ENCODE peak calls at places on chromosomes 2 and 18, in eight cellular contexts. D is colonic mucosa, H is AG10803, R is activated B cell treated with CpG ODN at 0.5 μM for 24 hours, G is heart right ventricle, M is esophagus squamous epithelium, T is stomach, L is fibroblast of mammary gland. B is an unnamed sample.

GRCh38 chr2:163828760-163829159 is 93.0 kb upstream of the FIGN start:
- DNase-seq in D (no peak), H (no peak), R (no peak), G (no peak), M (no peak), T (no peak), L (no peak), B (no peak)

GRCh38 chr2:230054079-230054478 is 14.6 kb downstream of the SLC16A14 start:
- DNase-seq in D (no peak), H (peak), R (no peak), G (no peak), M (no peak), T (no peak), L (peak), B (no peak)

GRCh38 chr2:40113997-40114396 is 334.9 kb upstream of the THUMPD2 start:
- DNase-seq in D (no peak), H (no peak), R (no peak), G (no peak), M (no peak), T (no peak), L (no peak), B (no peak)

GRCh38 chr2:17628349-17629261 is 88.1 kb downstream of the VSNL1 start:
- DNase-seq in D (no peak), H (peak), R (no peak), G (no peak), M (no peak), T (no peak), L (no peak), B (no peak)

GRCh38 chr2:189659734-189660133 is 1.5 kb upstream of the ASNSD1 start:
- DNase-seq in D (no peak), H (no peak), R (no peak), G (no peak), M (no peak), T (no peak), L (no peak), B (no peak)

GRCh38 chr2:46449712-46450111 is 29.7 kb upstream of the TMEM247 start:
- DNase-seq in D (no peak), H (no peak), R (no peak), G (no peak), M (no peak), T (no peak), L (no peak), B (no peak)

GRCh38 chr18:13562494-13563029 is 163.8 kb downstream of the FAM210A start:
- DNase-seq in D (no peak), H (no peak), R (peak), G (no peak), M (no peak), T (no peak), L (no peak), B (no peak)

GRCh38 chr2:223176970-223177369 is 125.0 kb downstream of the KCNE4 start:
- DNase-seq in D (no peak), H (no peak), R (no peak), G (no peak), M (no peak), T (no peak), L (no peak), B (no peak)

GRCh38 chr2:172056293-172056692 is 29.0 kb upstream of the DLX1 start:
- DNase-seq in D (no peak), H (no peak), R (no peak), G (no peak), M (no peak), T (no peak), L (no peak), B (no peak)

GRCh38 chr2:39568561-39569006 is 97.1 kb upstream of the TMEM178A start:
- DNase-seq in D (no peak), H (peak), R (no peak), G (no peak), M (no peak), T (no peak), L (peak), B (no peak)

GRCh38 chr18:12857215-12857924 is 26.7 kb downstream of the PTPN2 start:
- DNase-seq in D (no peak), H (no peak), R (no peak), G (no peak), M (no peak), T (no peak), L (no peak), B (no peak)

GRCh38 chr18:21868770-21869169 is 128.2 kb downstream of the MIB1 start:
- DNase-seq in D (no peak), H (no peak), R (no peak), G (no peak), M (no peak), T (no peak), L (no peak), B (no peak)

GRCh38 chr18:14085770-14086458 is 46.3 kb downstream of the ZNF519 start:
- DNase-seq in D (no peak), H (no peak), R (no peak), G (no peak), M (no peak), T (no peak), L (no peak), B (no peak)

GRCh38 chr2:39380525-39381150 is 56.4 kb downstream of the MAP4K3 start:
- DNase-seq in D (no peak), H (peak), R (no peak), G (no peak), M (no peak), T (no peak), L (peak), B (no peak)

GRCh38 chr2:4938246-4938645 is 753.9 kb upstream of the SOX11 start:
- DNase-seq in D (no peak), H (no peak), R (no peak), G (no peak), M (no peak), T (no peak), L (no peak), B (no peak)

GRCh38 chr2:238493880-238494572 is 67.3 kb downstream of the ASB1 start:
- DNase-seq in D (peak), H (no peak), R (no peak), G (no peak), M (no peak), T (peak), L (no peak), B (no peak)

GRCh38 chr2:163774862-163775261 is 39.1 kb upstream of the FIGN start:
- DNase-seq in D (no peak), H (peak), R (no peak), G (no peak), M (no peak), T (no peak), L (peak), B (peak)

GRCh38 chr2:240255165-240255491 is 114.7 kb upstream of the OTOS start:
- DNase-seq in D (no peak), H (no peak), R (no peak), G (no peak), M (no peak), T (peak), L (no peak), B (no peak)

GRCh38 chr2:33380001-33380609 is 96.3 kb upstream of the RASGRP3 start:
- DNase-seq in D (no peak), H (no peak), R (no peak), G (no peak), M (no peak), T (no peak), L (no peak), B (no peak)

GRCh38 chr18:13577091-13577697 is 149.2 kb downstream of the FAM210A start:
- DNase-seq in D (no peak), H (peak), R (no peak), G (no peak), M (no peak), T (no peak), L (peak), B (no peak)

GRCh38 chr2:74037379-74037860 is 52.7 kb downstream of the TET3 start:
- DNase-seq in D (no peak), H (peak), R (no peak), G (no peak), M (no peak), T (no peak), L (peak), B (no peak)

GRCh38 chr2:101251844-101252407 is 760 bp upstream of the CNOT11 start:
- DNase-seq in D (peak), H (no peak), R (no peak), G (no peak), M (no peak), T (peak), L (no peak), B (peak)

GRCh38 chr2:214715025-214715424 is 94.5 kb downstream of the BARD1 start:
- DNase-seq in D (no peak), H (no peak), R (no peak), G (no peak), M (no peak), T (no peak), L (no peak), B (no peak)

GRCh38 chr2:43387092-43388062 is 161.0 kb upstream of the ZFP36L2 start:
- DNase-seq in D (no peak), H (peak), R (no peak), G (no peak), M (no peak), T (no peak), L (peak), B (no peak)

GRCh38 chr2:136233315-136233714 is 115.4 kb upstream of the CXCR4 start:
- DNase-seq in D (no peak), H (no peak), R (no peak), G (no peak), M (no peak), T (no peak), L (no peak), B (no peak)

GRCh38 chr18:56407631-56408030 is 230.8 kb downstream of the TXNL1 start:
- DNase-seq in D (no peak), H (no peak), R (no peak), G (no peak), M (no peak), T (no peak), L (no peak), B (no peak)

GRCh38 chr2:238940806-238941205 is 92.9 kb downstream of the TWIST2 start:
- DNase-seq in D (peak), H (no peak), R (no peak), G (no peak), M (no peak), T (no peak), L (no peak), B (no peak)

GRCh38 chr2:120482334-120482733 is 136.4 kb downstream of the INHBB start:
- DNase-seq in D (no peak), H (no peak), R (no peak), G (no peak), M (no peak), T (no peak), L (no peak), B (no peak)

GRCh38 chr18:6975084-6975483 is 142.5 kb downstream of the LAMA1 start:
- DNase-seq in D (no peak), H (no peak), R (no peak), G (no peak), M (no peak), T (no peak), L (no peak), B (no peak)

GRCh38 chr18:23662309-23663263 is at the start of gene ANKRD29:
- DNase-seq in D (peak), H (peak), R (peak), G (peak), M (no peak), T (peak), L (peak), B (peak)

GRCh38 chr2:232439758-232440135 is 16.2 kb upstream of the ALPI start:
- DNase-seq in D (no peak), H (no peak), R (no peak), G (no peak), M (no peak), T (no peak), L (no peak), B (no peak)

GRCh38 chr2:138779451-138780440 is at the start of gene NXPH2:
- DNase-seq in D (no peak), H (no peak), R (no peak), G (no peak), M (no peak), T (no peak), L (peak), B (peak)

DNA sequence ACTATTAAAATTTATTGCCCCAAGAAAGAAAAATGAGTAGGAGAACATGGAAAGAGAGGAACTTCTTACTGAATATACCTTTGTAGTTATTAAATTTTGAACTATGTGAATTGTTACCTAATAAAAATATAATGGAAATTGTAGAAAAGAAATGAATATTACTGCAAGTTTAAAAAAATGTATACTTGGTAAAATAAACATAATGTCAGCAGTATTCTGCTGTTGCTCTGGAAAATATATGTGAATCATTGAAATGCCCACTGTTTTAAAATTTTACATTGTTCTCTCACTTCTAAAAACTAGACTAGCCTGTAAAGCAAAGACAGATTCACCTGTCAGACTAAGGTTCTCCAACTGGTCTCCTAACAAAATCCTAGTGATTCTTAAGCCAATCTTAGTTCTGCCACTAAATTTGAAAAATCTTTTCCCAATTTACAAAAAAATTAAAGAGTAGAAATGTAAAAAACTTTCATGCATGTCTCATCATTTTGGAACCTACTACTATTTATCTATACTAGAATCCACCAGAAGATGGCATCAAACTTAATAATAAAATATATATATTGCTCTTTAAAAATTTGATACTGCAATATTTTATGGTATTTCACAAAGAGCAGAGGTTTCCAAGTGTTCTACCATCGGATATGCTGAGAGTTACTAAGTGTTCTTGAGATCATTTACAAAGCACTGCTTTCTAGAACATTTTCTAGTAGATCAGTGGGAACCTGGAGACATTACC is 22.3 kb upstream of the TMEM237 start:
- DNase-seq in D (no peak), H (peak), R (no peak), G (no peak), M (no peak), T (no peak), L (no peak), B (no peak)
- TF ChIP-seq CTCF in D (no peak), H (peak), R (no peak), G (no peak), M (no peak), T (no peak), L (no peak), B (no peak)

GRCh38 chr2:234339016-234339415 is 157.9 kb downstream of the ARL4C start:
- DNase-seq in D (no peak), H (no peak), R (no peak), G (no peak), M (no peak), T (no peak), L (no peak), B (no peak)

GRCh38 chr2:234333168-234334130 is 163.4 kb downstream of the ARL4C start:
- DNase-seq in D (no peak), H (no peak), R (no peak), G (no peak), M (no peak), T (no peak), L (no peak), B (no peak)

GRCh38 chr2:234334146-234334545 is 162.7 kb downstream of the ARL4C start:
- DNase-seq in D (no peak), H (peak), R (no peak), G (no peak), M (no peak), T (no peak), L (no peak), B (no peak)

GRCh38 chr2:234331966-234332365 is 164.9 kb downstream of the ARL4C start:
- DNase-seq in D (no peak), H (no peak), R (no peak), G (no peak), M (no peak), T (no peak), L (no peak), B (no peak)

GRCh38 chr2:234335676-234336228 is 161.1 kb downstream of the ARL4C start:
- DNase-seq in D (peak), H (peak), R (no peak), G (peak), M (no peak), T (peak), L (peak), B (no peak)
- TF ChIP-seq CTCF in D (no peak), H (no peak), R (no peak), G (no peak), M (no peak), T (no peak), L (no peak), B (no peak)

DNA sequence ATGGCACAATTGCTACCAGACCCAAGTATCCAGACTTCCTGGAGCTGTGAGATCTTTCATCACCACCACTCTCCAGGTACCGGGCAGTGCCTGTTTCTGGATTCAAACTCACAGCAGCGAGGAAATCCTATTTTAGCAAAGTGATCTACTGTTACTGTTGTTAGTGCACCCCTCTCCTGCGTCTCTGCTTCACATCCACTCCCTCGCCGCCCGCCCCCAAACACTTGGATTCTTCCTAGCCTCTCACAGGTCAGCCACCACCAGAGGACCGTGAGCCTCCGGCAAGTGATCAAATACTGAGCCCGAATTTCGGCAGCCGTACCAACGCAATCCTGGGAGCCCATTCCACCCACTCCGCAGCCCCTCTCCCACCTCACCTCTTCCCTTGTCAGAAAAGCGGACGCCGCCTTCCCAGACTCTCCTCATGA is 519 bp downstream of the METTL4 start:
- DNase-seq in D (peak), H (peak), R (no peak), G (peak), M (no peak), T (peak), L (peak), B (peak)
- TF ChIP-seq CTCF in D (no peak), H (peak), R (no peak), G (no peak), M (no peak), T (peak), L (peak), B (no peak)

DNA sequence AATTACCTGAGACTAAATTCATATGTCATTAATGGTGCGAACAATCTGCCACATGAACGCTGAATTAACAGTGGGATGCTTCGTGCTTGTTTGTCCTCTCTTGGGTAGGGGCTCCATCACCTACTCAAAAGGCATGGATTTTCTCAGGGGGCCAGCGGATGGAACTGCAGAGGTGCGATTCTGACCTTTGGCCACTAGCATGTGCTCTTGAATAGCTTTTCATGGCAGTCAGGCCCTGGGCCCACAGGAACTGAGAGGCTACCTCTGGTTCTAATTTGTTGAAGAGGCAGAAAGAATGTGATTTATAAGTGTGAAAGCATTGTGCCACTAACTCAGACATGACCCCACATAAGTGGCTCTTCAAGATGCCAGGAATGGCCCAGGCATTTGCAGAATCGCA is 283.2 kb downstream of the INSIG2 start:
- DNase-seq in D (no peak), H (peak), R (no peak), G (no peak), M (no peak), T (no peak), L (peak), B (peak)
- TF ChIP-seq CTCF in D (peak), H (peak), R (no peak), G (no peak), M (no peak), T (no peak), L (peak), B (peak)

GRCh38 chr2:220533485-220533884 is 906.1 kb downstream of the SLC4A3 start:
- DNase-seq in D (no peak), H (peak), R (no peak), G (no peak), M (no peak), T (no peak), L (peak), B (peak)
- TF ChIP-seq CTCF in D (no peak), H (peak), R (no peak), G (no peak), M (peak), T (no peak), L (peak), B (peak)

GRCh38 chr18:74291771-74292540 is at the start of gene CYB5A:
- DNase-seq in D (peak), H (peak), R (peak), G (peak), M (peak), T (peak), L (peak), B (peak)
- TF ChIP-seq CTCF in D (no peak), H (peak), R (no peak), G (no peak), M (no peak), T (no peak), L (peak), B (no peak)

GRCh38 chr2:206255003-206255402 is 19.5 kb upstream of the ZDBF2 start:
- DNase-seq in D (no peak), H (no peak), R (no peak), G (no peak), M (no peak), T (no peak), L (no peak), B (no peak)

GRCh38 chr2:206253125-206253787 is 21.2 kb upstream of the ZDBF2 start:
- DNase-seq in D (no peak), H (no peak), R (no peak), G (no peak), M (no peak), T (no peak), L (no peak), B (no peak)

GRCh38 chr2:206245178-206245778 is 29.2 kb upstream of the ZDBF2 start:
- DNase-seq in D (no peak), H (no peak), R (no peak), G (no peak), M (no peak), T (no peak), L (no peak), B (no peak)

GRCh38 chr2:206250041-206250897 is 24.2 kb upstream of the ZDBF2 start:
- DNase-seq in D (peak), H (peak), R (no peak), G (no peak), M (no peak), T (no peak), L (no peak), B (peak)
- TF ChIP-seq CTCF in D (no peak), H (peak), R (no peak), G (no peak), M (no peak), T (no peak), L (peak), B (peak)

B was measured in Calu3.